ENCODE peak calls at places on chromosome 2, in four cellular contexts. B is breast epithelium, L is stomach, I is HL-60. N is an unnamed sample.

GRCh38 chr2:235551965-235552364 is 58.1 kb downstream of the AGAP1 start:
- DNase-seq in L (peak), I (no peak), B (peak), N (no peak)

GRCh38 chr2:71592181-71592711 is 138.9 kb downstream of the DYSF start:
- DNase-seq in I (no peak), B (no peak), L (no peak), N (no peak)

GRCh38 chr2:121694398-121695178 is 42.1 kb downstream of the NIFK start:
- DNase-seq in I (no peak), L (no peak), B (no peak), N (no peak)

GRCh38 chr2:240200230-240201051 is 60.0 kb upstream of the OTOS start:
- DNase-seq in L (no peak), I (no peak), B (no peak), N (no peak)

GRCh38 chr2:118988706-118989105 is 46.7 kb downstream of the MARCO start:
- DNase-seq in L (peak), I (no peak), B (no peak), N (no peak)

GRCh38 chr2:237154050-237154638 is 68.5 kb downstream of the COPS8 start:
- DNase-seq in L (peak), I (no peak), B (no peak), N (peak)

GRCh38 chr2:147538088-147538487 is 306.7 kb upstream of the ACVR2A start:
- DNase-seq in I (no peak), L (no peak), B (no peak), N (no peak)

GRCh38 chr2:68387408-68388350 is 22.6 kb downstream of the PLEK start:
- DNase-seq in L (no peak), I (peak), B (no peak), N (no peak)

GRCh38 chr2:177314194-177314593 is 49.7 kb upstream of the NFE2L2 start:
- DNase-seq in B (no peak), L (no peak), I (no peak), N (no peak)

GRCh38 chr2:168587302-168587701 is 131.2 kb downstream of the CERS6 start:
- DNase-seq in I (no peak), B (no peak), L (no peak), N (no peak)

GRCh38 chr2:141557329-141558098 is 573.3 kb downstream of the LRP1B start:
- DNase-seq in I (peak), B (no peak), L (no peak), N (no peak)

GRCh38 chr2:205680067-205680466 is 2.2 kb upstream of the NRP2 start:
- DNase-seq in L (peak), B (no peak), I (no peak), N (peak)

GRCh38 chr2:217801115-217801531 is 201.7 kb downstream of the TNS1 start:
- DNase-seq in B (peak), I (no peak), L (no peak), N (no peak)

GRCh38 chr2:190853659-190854386 is 26.8 kb upstream of the GLS start:
- DNase-seq in B (no peak), I (no peak), L (no peak), N (no peak)

GRCh38 chr2:101698419-101699190 is 1.1 kb downstream of the MAP4K4 start:
- DNase-seq in L (no peak), I (no peak), B (no peak), N (no peak)

GRCh38 chr2:41910126-41910525 is 137.7 kb upstream of the PKDCC start:
- DNase-seq in B (no peak), I (no peak), L (no peak), N (no peak)

GRCh38 chr2:73987109-73987947 is 2.6 kb downstream of the TET3 start:
- DNase-seq in I (no peak), L (peak), B (peak), N (no peak)

GRCh38 chr2:99085400-99085799 is 56.1 kb upstream of the C2orf15 start:
- DNase-seq in I (no peak), L (no peak), B (no peak), N (no peak)

GRCh38 chr2:79876430-79876829 is 363.6 kb downstream of the CTNNA2 start:
- DNase-seq in I (no peak), L (no peak), B (no peak), N (no peak)

GRCh38 chr2:204670124-204670523 is 124.8 kb downstream of the PARD3B start:
- DNase-seq in B (no peak), L (peak), I (no peak), N (no peak)

GRCh38 chr2:69450735-69451416 is 13.6 kb upstream of the NFU1 start:
- DNase-seq in L (no peak), I (no peak), B (no peak), N (no peak)

GRCh38 chr2:132670961-132671781 is 1.2 kb upstream of the LYPD1 start:
- DNase-seq in L (no peak), I (no peak), B (no peak), N (no peak)

GRCh38 chr2:215941726-215942125 is 71.6 kb downstream of the MREG start:
- DNase-seq in B (no peak), L (no peak), I (no peak), N (no peak)

GRCh38 chr2:28855193-28855592 is 14.9 kb downstream of the TRMT61B start:
- DNase-seq in L (no peak), B (no peak), I (no peak), N (no peak)

GRCh38 chr2:196322963-196323810 is 151.8 kb upstream of the STK17B start:
- DNase-seq in I (no peak), L (no peak), B (no peak), N (no peak)

GRCh38 chr2:85264471-85264870 is 63.3 kb downstream of the TGOLN2 start:
- DNase-seq in I (no peak), L (no peak), B (no peak), N (no peak)

GRCh38 chr2:237614151-237614720 is 13.2 kb upstream of the LRRFIP1 start:
- DNase-seq in B (no peak), L (no peak), I (no peak), N (no peak)

GRCh38 chr2:147211484-147211883 is 633.3 kb upstream of the ACVR2A start:
- DNase-seq in L (no peak), B (no peak), I (no peak), N (no peak)

GRCh38 chr2:74286725-74287124 is 56.5 kb downstream of the SLC4A5 start:
- DNase-seq in B (no peak), I (no peak), L (no peak), N (no peak)

GRCh38 chr2:180604077-180604476 is 376.3 kb upstream of the UBE2E3 start:
- DNase-seq in B (no peak), L (no peak), I (no peak), N (no peak)

GRCh38 chr2:101230541-101230993 is 22.1 kb upstream of the CNOT11 start:
- DNase-seq in L (no peak), I (no peak), B (no peak), N (no peak)

GRCh38 chr2:69961496-69961895 is at the start of gene ASPRV1:
- DNase-seq in I (no peak), L (no peak), B (no peak), N (no peak)

GRCh38 chr2:234695981-234696380 is 199.1 kb upstream of the ARL4C start:
- DNase-seq in I (no peak), B (no peak), L (no peak), N (no peak)

GRCh38 chr2:98568161-98568956 is 40.0 kb downstream of the COA5 start:
- DNase-seq in I (no peak), L (no peak), B (no peak), N (no peak)

GRCh38 chr2:229087843-229088520 is 183.1 kb downstream of the PID1 start:
- DNase-seq in L (no peak), B (no peak), I (no peak), N (no peak)

GRCh38 chr2:218259099-218259921 is 1.5 kb upstream of the GPBAR1 start:
- DNase-seq in B (peak), I (no peak), L (no peak), N (peak)

GRCh38 chr2:9262671-9263171 is 56.1 kb downstream of the ASAP2 start:
- DNase-seq in I (no peak), B (no peak), L (no peak), N (no peak)
- TF ChIP-seq POLR2AphosphoS5 in I (no peak), B (no peak), L (no peak), N (no peak)

DNA sequence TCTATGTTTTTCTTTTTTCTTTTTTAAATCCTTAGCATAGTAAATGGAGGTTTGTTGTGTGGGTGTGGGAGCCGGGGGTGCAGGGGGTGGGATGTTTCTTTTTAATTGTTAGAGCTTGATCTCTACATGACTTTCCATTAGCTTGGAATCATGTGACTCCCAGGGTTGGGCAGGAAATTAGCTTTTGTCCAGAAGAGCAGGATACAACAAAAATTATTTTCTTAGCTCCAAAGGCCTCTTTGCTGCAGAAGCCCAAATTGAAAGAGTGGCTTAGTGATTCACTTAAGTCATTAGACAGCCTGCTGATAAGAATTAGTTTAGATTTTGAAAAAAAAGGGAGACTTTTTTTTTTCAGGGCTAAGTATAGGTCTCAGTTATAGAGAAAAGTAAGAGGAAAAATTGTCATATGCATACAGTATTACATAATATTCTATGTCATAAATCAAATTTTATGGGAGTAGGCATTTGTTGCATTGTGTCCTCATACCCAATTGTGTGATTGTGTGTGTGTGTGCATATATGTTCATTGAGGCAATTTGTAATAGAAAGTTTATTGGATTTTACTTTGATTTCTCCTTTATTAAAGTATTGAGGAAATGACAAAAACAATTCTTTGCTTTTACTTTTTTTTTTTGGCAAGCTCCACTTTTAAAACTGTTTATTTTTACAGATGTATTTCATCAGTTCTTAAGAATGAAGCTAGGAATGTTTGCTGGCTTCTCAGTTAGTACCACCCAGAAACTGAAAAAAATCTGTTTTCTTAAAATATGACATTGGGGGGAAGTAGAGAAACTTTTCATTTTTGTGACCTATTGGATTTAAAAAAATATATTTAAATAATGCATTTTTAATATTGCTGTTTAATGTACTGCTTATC is 47.4 kb downstream of the TSPYL6 start:
- DNase-seq in L (no peak), B (no peak), I (no peak), N (no peak)
- H3K27ac ChIP-seq in L (no peak), B (peak), I (no peak), N (peak)

DNA sequence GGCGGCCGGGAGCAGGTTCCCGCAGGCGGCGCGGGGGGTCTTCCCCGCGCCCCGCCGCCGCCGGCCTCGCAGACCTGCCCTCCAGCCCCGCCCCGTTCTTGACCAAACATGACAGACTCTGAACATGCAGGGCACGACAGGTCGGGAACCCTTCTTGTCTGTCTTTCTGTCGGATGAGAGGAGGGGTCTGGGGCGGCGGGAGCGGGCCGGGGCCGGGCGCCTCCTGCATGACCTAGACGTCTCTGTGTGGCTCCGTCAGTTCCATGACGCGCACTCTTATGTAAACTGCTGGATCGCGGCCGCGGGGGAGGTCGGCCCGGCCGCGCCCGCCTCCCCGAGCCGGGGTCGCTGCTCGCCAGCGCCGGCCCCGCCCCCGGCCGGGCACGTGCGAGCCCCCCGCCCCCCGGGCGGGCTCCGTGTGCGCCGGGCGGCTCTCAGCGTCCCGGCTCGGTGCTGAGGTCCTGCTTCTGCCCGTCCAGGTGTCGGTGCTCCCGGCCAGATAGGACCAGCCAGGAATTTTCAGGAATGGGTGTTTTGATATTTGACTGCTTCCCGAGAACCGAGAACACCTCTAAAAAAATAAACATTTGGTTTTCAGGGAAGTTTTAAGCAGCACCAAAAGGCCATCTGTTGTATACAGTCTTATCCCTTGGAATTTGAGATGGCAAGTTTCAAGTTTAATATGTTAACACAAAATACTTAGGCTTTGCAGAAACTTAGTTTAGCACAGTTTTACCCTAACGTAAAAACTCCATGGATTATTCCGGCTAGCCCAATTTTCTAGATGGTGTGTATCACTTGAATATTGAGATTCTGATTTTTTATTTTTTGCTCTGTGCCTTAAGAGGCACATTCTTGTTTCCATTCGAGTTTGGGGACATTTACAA is 733 bp downstream of the ZC3H6 start:
- DNase-seq in L (peak), B (peak), I (peak), N (peak)
- TF ChIP-seq POLR2AphosphoS5 in L (peak), B (no peak), I (peak), N (peak)

DNA sequence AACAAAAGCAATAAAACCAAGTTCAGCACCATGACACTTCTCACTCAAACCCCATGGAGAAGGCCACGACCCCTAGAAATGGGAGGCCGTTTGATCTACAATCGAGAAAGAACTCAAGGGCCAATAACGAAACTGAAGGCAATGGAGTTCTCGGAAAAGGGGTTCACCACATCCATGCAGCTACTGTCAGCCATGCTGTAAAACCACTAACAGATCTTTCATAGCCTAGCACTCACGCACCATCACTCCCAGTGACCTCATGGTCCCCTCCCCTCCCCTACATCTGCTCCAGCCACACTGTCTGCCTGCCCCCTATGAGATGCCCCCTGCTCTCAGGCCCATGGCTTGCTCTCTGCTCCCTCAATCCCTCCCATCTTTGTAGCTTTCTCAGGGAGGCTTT is 135.3 kb downstream of the TMEM163 start:
- DNase-seq in L (no peak), I (no peak), B (no peak), N (no peak)
- H3K27ac ChIP-seq in L (no peak), I (no peak), B (no peak), N (no peak)